ENCODE peak calls at places on chromosomes 11 and 22, in seven cellular contexts. M is fibroblast of lung, B is uterus, N is AG04450, I is substantia nigra, V is brain microvascular endothelial cell, D is ovary. O is an unnamed sample.

GRCh38 chr11:12410006-12410728 is 32.8 kb downstream of the PARVA start:
- DNase-seq in M (peak), B (peak), N (no peak), I (no peak), V (no peak), D (peak), O (peak)

GRCh38 chr11:71397961-71398360 is 50.2 kb downstream of the DHCR7 start:
- DNase-seq in M (no peak), B (no peak), N (no peak), I (no peak), V (no peak), D (no peak), O (no peak)

GRCh38 chr11:95596011-95596489 is 193.5 kb downstream of the FAM76B start:
- DNase-seq in M (peak), B (no peak), N (no peak), I (no peak), V (peak), D (no peak), O (no peak)

GRCh38 chr22:22487869-22488597 is 20.5 kb downstream of the ZNF280B start:
- DNase-seq in M (no peak), B (no peak), N (no peak), I (no peak), V (no peak), D (no peak), O (no peak)

GRCh38 chr11:19511413-19512183 is 201.0 kb upstream of the NAV2 start:
- DNase-seq in M (peak), B (no peak), N (no peak), I (peak), V (no peak), D (peak), O (no peak)

GRCh38 chr11:17574799-17575144 is 27.7 kb downstream of the OTOG start:
- DNase-seq in M (no peak), B (no peak), N (no peak), I (no peak), V (no peak), D (no peak), O (no peak)

GRCh38 chr11:68381716-68382115 is 69.3 kb downstream of the LRP5 start:
- DNase-seq in M (no peak), B (no peak), N (no peak), I (no peak), V (no peak), D (no peak), O (no peak)

GRCh38 chr11:8988329-8989234 is 15.2 kb downstream of the NRIP3 start:
- DNase-seq in M (peak), B (no peak), N (no peak), I (no peak), V (peak), D (no peak), O (no peak)

GRCh38 chr11:9717040-9717357 is 53.1 kb downstream of the SWAP70 start:
- DNase-seq in M (no peak), B (no peak), N (no peak), I (no peak), V (no peak), D (no peak), O (no peak)

GRCh38 chr11:80593981-80594380 is 1153.2 kb upstream of the TENM4 start:
- DNase-seq in M (peak), B (no peak), N (no peak), I (no peak), V (peak), D (no peak), O (peak)

GRCh38 chr11:72786305-72787261 is 7.3 kb downstream of the STARD10 start:
- DNase-seq in M (no peak), B (no peak), N (no peak), I (no peak), V (no peak), D (no peak), O (no peak)

GRCh38 chr22:29266564-29267461 is 968 bp downstream of the RHBDD3 start:
- DNase-seq in M (peak), B (no peak), N (no peak), I (no peak), V (no peak), D (no peak), O (no peak)

GRCh38 chr11:134853972-134854371 is 441.9 kb upstream of the B3GAT1 start:
- DNase-seq in M (no peak), B (no peak), N (no peak), I (no peak), V (no peak), D (no peak), O (no peak)

GRCh38 chr11:134858783-134859480 is 446.9 kb upstream of the B3GAT1 start:
- DNase-seq in M (no peak), B (no peak), N (no peak), I (no peak), V (no peak), D (no peak), O (no peak)

GRCh38 chr11:134854391-134854991 is 442.4 kb upstream of the B3GAT1 start:
- DNase-seq in M (no peak), B (no peak), N (no peak), I (no peak), V (no peak), D (no peak), O (no peak)

GRCh38 chr11:134856371-134856971 is 444.4 kb upstream of the B3GAT1 start:
- DNase-seq in M (no peak), B (no peak), N (no peak), I (no peak), V (no peak), D (no peak), O (no peak)

DNA sequence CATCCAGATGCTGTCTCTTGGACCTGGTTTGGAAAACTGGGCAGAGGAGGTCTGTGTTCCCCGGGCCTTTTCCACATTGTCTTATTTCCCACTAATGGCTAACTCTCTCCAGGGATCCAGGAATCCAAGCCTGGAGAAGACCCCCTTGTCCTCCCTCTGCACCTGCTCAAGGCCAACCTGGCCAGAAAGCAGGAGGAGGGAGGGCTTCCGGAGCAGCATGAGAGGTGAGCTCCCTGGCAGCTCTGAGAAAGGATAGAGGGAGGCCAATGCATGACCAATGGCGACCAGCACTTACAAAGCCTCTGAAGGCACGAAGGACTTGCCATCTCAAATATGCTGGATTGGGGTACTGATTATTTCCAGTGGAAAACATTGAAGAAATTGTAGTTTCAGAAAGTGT is 445.0 kb upstream of the B3GAT1 start:
- DNase-seq in M (no peak), B (no peak), N (no peak), I (no peak), V (no peak), D (no peak), O (no peak)
- H3K27ac ChIP-seq in M (no peak), B (no peak), N (no peak), I (no peak), V (no peak), D (no peak), O (no peak)

DNA sequence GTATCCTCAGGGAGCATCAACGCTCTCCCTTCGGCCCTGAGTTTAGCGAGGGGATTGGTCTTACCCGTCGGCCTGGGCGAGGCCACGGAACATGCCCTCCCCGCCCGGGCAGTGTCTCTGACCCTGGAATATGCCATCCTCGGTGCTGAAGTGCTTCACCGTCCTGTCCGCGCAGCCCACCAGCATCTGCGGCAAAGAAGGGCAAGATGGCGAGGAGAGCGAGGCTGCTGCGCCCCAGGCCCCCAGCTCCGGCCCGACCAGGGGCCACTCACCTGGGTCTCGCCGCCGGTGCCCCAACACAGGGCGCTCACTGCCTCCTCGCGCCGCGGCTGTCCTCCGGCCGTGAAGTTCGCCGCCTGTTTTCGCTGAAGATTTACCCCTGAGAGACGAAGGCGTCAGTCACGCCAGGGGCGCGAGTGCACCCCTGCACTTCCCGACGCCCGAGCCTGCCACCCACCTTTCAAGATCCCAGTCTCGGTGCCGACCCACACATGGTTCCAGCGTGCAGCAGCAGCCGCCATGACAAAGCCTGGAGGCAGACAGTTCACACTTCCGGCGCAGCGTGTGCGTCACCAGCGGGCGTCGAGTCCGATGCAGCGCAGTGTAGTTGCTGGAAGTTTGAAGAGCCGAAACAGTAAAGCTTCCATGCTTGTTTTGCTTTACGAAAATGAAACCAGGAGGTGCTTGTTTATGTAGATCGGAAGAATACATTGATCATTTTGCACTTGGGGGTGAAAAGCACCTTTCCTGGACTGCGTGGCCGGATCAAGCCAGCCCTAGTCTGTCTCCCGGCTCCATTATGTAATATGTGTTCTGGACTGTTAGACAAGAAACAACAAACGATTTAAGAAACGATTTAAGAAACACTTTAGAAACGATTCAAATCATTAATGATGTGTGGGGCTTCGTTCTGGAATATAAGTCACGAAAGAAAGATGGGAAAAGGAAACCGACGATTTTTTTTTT is at the start of gene WDR74:
- DNase-seq in M (peak), B (peak), N (peak), I (peak), V (peak), D (peak), O (peak)
- H3K27ac ChIP-seq in M (peak), B (peak), N (peak), I (peak), V (peak), D (peak), O (peak)

GRCh38 chr11:64853709-64854108 is 9.3 kb upstream of the CDC42BPG start:
- DNase-seq in M (no peak), B (no peak), N (no peak), I (no peak), V (no peak), D (no peak), O (no peak)

GRCh38 chr11:64851831-64852337 is 7.4 kb upstream of the CDC42BPG start:
- DNase-seq in M (no peak), B (no peak), N (no peak), I (no peak), V (no peak), D (no peak), O (no peak)

GRCh38 chr11:64854157-64854533 is 9.7 kb upstream of the CDC42BPG start:
- DNase-seq in M (no peak), B (no peak), N (no peak), I (no peak), V (no peak), D (peak), O (no peak)

GRCh38 chr11:64854534-64855502 is 10.4 kb upstream of the CDC42BPG start:
- DNase-seq in M (peak), B (peak), N (peak), I (no peak), V (peak), D (peak), O (peak)

GRCh38 chr11:64852804-64853520 is 8.5 kb upstream of the CDC42BPG start:
- DNase-seq in M (no peak), B (no peak), N (no peak), I (no peak), V (no peak), D (no peak), O (no peak)
- H3K27ac ChIP-seq in M (peak), B (peak), N (no peak), I (no peak), V (no peak), D (no peak), O (no peak)

GRCh38 chr22:41561788-41562187 is 978 bp downstream of the CSDC2 start:
- DNase-seq in M (no peak), B (no peak), N (no peak), I (no peak), V (no peak), D (no peak), O (peak)
- H3K27ac ChIP-seq in M (no peak), B (peak), N (no peak), I (peak), V (no peak), D (peak), O (no peak)

GRCh38 chr22:49636649-49637048 is 191.0 kb downstream of the BRD1 start:
- DNase-seq in M (no peak), B (no peak), N (no peak), I (no peak), V (no peak), D (no peak), O (no peak)
- H3K27ac ChIP-seq in M (no peak), B (no peak), N (no peak), I (no peak), V (no peak), D (no peak), O (no peak)

GRCh38 chr22:17117890-17118289 is 3.3 kb downstream of the TMEM121B start:
- DNase-seq in M (no peak), B (no peak), N (no peak), I (no peak), V (no peak), D (no peak), O (no peak)

GRCh38 chr22:17116931-17117330 is 4.2 kb downstream of the TMEM121B start:
- DNase-seq in M (no peak), B (no peak), N (no peak), I (no peak), V (no peak), D (no peak), O (no peak)

GRCh38 chr22:17115927-17116326 is 5.2 kb downstream of the TMEM121B start:
- DNase-seq in M (no peak), B (no peak), N (no peak), I (no peak), V (no peak), D (no peak), O (no peak)

GRCh38 chr22:17118342-17118741 is 2.8 kb downstream of the TMEM121B start:
- DNase-seq in M (no peak), B (no peak), N (no peak), I (no peak), V (no peak), D (no peak), O (no peak)

GRCh38 chr22:17117400-17117799 is 3.8 kb downstream of the TMEM121B start:
- DNase-seq in M (no peak), B (no peak), N (no peak), I (no peak), V (no peak), D (no peak), O (no peak)
- H3K27ac ChIP-seq in M (no peak), B (no peak), N (no peak), I (peak), V (no peak), D (no peak), O (no peak)